ENCODE peak calls at places on chromosomes 3 and 15, in seven cellular contexts. D, A, Q, Y, M, L and C are unnamed samples.

GRCh38 chr15:66644815-66645345 is 57.2 kb upstream of the SMAD6 start:
- DNase-seq in D (no peak), A (peak; percentile 39), Q (no peak), Y (peak; percentile 74), M (no peak), L (no peak), C (no peak)

GRCh38 chr3:62175161-62175560 is 198.2 kb downstream of the FEZF2 start:
- DNase-seq in D (no peak), A (no peak), Q (no peak), Y (no peak), M (no peak), L (no peak), C (no peak)

GRCh38 chr3:132669256-132669777 is 9.2 kb downstream of the UBA5 start:
- DNase-seq in D (no peak), A (no peak), Q (no peak), Y (peak; percentile 45), M (no peak), L (no peak), C (no peak)

GRCh38 chr15:66603301-66604179 is 37.7 kb upstream of the LCTL start:
- DNase-seq in D (peak; percentile 67), A (peak; percentile 91), Q (peak; percentile 27), Y (peak; percentile 65), M (peak; percentile 40), L (peak; percentile 43), C (peak; percentile 91)

GRCh38 chr3:142644502-142644901 is 48.3 kb downstream of the PLS1 start:
- DNase-seq in D (no peak), A (no peak), Q (no peak), Y (no peak), M (no peak), L (no peak), C (no peak)

GRCh38 chr3:56915969-56916586 is 114.3 kb upstream of the ARHGEF3 start:
- DNase-seq in D (peak; percentile 49), A (peak; percentile 88), Q (no peak), Y (no peak), M (no peak), L (no peak), C (peak; percentile 36)

GRCh38 chr3:58973796-58974195 is 76.0 kb downstream of the CFAP20DC start:
- DNase-seq in D (no peak), A (no peak), Q (no peak), Y (no peak), M (no peak), L (no peak), C (no peak)

GRCh38 chr3:7800006-7800780 is 701.4 kb upstream of the LMCD1 start:
- DNase-seq in D (no peak), A (no peak), Q (no peak), Y (peak; percentile 34), M (no peak), L (no peak), C (no peak)

GRCh38 chr3:7621645-7622044 is 760.7 kb downstream of the GRM7 start:
- DNase-seq in D (no peak), A (no peak), Q (no peak), Y (no peak), M (no peak), L (no peak), C (no peak)

GRCh38 chr15:39786444-39787056 is 3.9 kb upstream of the FSIP1 start:
- DNase-seq in D (no peak), A (no peak), Q (no peak), Y (peak; percentile 71), M (peak; percentile 47), L (peak; percentile 22), C (no peak)

GRCh38 chr15:67091073-67091965 is 25.9 kb downstream of the SMAD3 start:
- DNase-seq in D (peak; percentile 72), A (peak; percentile 86), Q (no peak), Y (peak; percentile 99), M (no peak), L (peak; percentile 90), C (peak; percentile 71)

GRCh38 chr3:59660852-59661624 is 611.2 kb upstream of the CFAP20DC start:
- DNase-seq in D (no peak), A (no peak), Q (no peak), Y (no peak), M (no peak), L (no peak), C (no peak)

GRCh38 chr3:45008117-45008516 is 18.0 kb upstream of the CLEC3B start:
- DNase-seq in D (no peak), A (no peak), Q (no peak), Y (no peak), M (no peak), L (no peak), C (no peak)

GRCh38 chr3:52986049-52986448 is 59.8 kb downstream of the SFMBT1 start:
- DNase-seq in D (no peak), A (no peak), Q (no peak), Y (no peak), M (no peak), L (no peak), C (no peak)

GRCh38 chr15:67854358-67854757 is 14.5 kb upstream of the RNU6-1 start:
- DNase-seq in D (no peak), A (no peak), Q (no peak), Y (no peak), M (peak; percentile 72), L (no peak), C (no peak)

GRCh38 chr3:54630111-54630623 is 297.7 kb downstream of the LRTM1 start:
- DNase-seq in D (no peak), A (no peak), Q (no peak), Y (no peak), M (no peak), L (no peak), C (no peak)

GRCh38 chr3:13891492-13892073 is 11.7 kb upstream of the WNT7A start:
- DNase-seq in D (no peak), A (peak; percentile 60), Q (no peak), Y (no peak), M (no peak), L (no peak), C (peak; percentile 70)

GRCh38 chr15:43440721-43441281 is 52.2 kb downstream of the TP53BP1 start:
- DNase-seq in D (peak; percentile 7), A (no peak), Q (peak; percentile 78), Y (peak; percentile 94), M (peak; percentile 84), L (peak; percentile 62), C (no peak)

GRCh38 chr3:27623085-27623753 is 98.9 kb downstream of the EOMES start:
- DNase-seq in D (no peak), A (no peak), Q (no peak), Y (peak; percentile 74), M (peak; percentile 86), L (no peak), C (no peak)

GRCh38 chr15:92638709-92639365 is 16.7 kb downstream of the FAM174B start:
- DNase-seq in D (peak; percentile 19), A (peak; percentile 47), Q (no peak), Y (no peak), M (no peak), L (no peak), C (no peak)

GRCh38 chr3:38314112-38314766 is 32.1 kb downstream of the SLC22A14 start:
- DNase-seq in D (no peak), A (no peak), Q (no peak), Y (no peak), M (no peak), L (no peak), C (no peak)

GRCh38 chr3:193196746-193197145 is 44.3 kb upstream of the PLAAT1 start:
- DNase-seq in D (no peak), A (no peak), Q (no peak), Y (no peak), M (no peak), L (no peak), C (no peak)

GRCh38 chr3:193190387-193190786 is 50.6 kb upstream of the PLAAT1 start:
- DNase-seq in D (no peak), A (no peak), Q (no peak), Y (peak; percentile 56), M (peak; percentile 23), L (peak; percentile 19), C (no peak)

GRCh38 chr3:193194417-193194816 is 46.6 kb upstream of the PLAAT1 start:
- DNase-seq in D (no peak), A (no peak), Q (no peak), Y (no peak), M (no peak), L (no peak), C (no peak)
- TF ChIP-seq POLR2AphosphoS5 in D (no peak), A (no peak), Q (no peak), Y (no peak), M (no peak), L (no peak), C (no peak)

GRCh38 chr15:53713218-53713617 is 46.2 kb downstream of the WDR72 start:
- DNase-seq in D (no peak), A (no peak), Q (no peak), Y (no peak), M (no peak), L (no peak), C (no peak)
- TF ChIP-seq POLR2AphosphoS5 in D (no peak), A (no peak), Q (no peak), Y (no peak), M (no peak), L (no peak), C (no peak)

GRCh38 chr15:84919268-84919667 is 34.8 kb downstream of the SLC28A1 start:
- DNase-seq in D (no peak), A (no peak), Q (no peak), Y (no peak), M (no peak), L (no peak), C (no peak)

GRCh38 chr15:84917452-84917851 is 33.0 kb downstream of the SLC28A1 start:
- DNase-seq in D (no peak), A (no peak), Q (no peak), Y (no peak), M (no peak), L (no peak), C (no peak)

GRCh38 chr15:84914351-84914750 is 29.9 kb downstream of the SLC28A1 start:
- DNase-seq in D (no peak), A (no peak), Q (no peak), Y (no peak), M (no peak), L (no peak), C (no peak)

GRCh38 chr15:84911879-84912660 is 27.6 kb downstream of the SLC28A1 start:
- DNase-seq in D (peak; percentile 61), A (no peak), Q (no peak), Y (peak; percentile 99), M (peak; percentile 89), L (peak; percentile 71), C (peak; percentile 61)

GRCh38 chr15:84915011-84915958 is 30.8 kb downstream of the SLC28A1 start:
- DNase-seq in D (peak; percentile 38), A (no peak), Q (no peak), Y (peak; percentile 38), M (peak; percentile 84), L (peak; percentile 81), C (no peak)
- TF ChIP-seq POLR2AphosphoS5 in D (peak; percentile 22), A (no peak), Q (no peak), Y (no peak), M (peak; percentile 65), L (peak; percentile 65), C (peak; percentile 53)

DNA sequence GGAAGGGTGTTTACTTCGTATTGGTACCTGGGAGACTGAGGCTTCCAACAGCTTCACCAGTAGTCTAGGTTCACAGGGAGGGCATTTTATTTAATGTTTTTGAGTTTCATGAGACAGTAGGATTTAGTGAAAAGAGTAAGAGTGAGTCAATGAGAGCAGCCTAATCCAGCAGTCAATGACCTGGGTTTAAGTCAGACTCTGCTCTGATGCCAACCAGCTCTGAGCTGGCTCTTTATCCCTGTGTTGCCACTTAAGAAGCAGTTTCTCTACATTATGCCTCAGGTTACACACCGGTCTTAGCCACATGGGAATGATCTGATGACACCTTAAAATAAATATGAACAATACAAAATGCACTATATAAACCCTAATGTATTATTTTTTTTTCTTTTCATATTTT is 59.4 kb upstream of the KCNMB2 start:
- DNase-seq in D (no peak), A (no peak), Q (no peak), Y (no peak), M (no peak), L (no peak), C (no peak)
- TF ChIP-seq POLR2AphosphoS5 in D (no peak), A (no peak), Q (no peak), Y (no peak), M (no peak), L (no peak), C (no peak)